ENCODE peak calls at places on chromosome 5, in four cellular contexts. S is HCT116, A is H1, R is K562. C is an unnamed sample.

GRCh38 chr5:132489871-132490483 is 596 bp downstream of the IRF1 start:
- DNase-seq in R (peak; percentile 86), A (no peak), S (no peak), C (no peak)

GRCh38 chr5:81606150-81606549 is 144.7 kb downstream of the SSBP2 start:
- DNase-seq in S (no peak), A (no peak), R (no peak), C (no peak)

GRCh38 chr5:116320486-116320885 is 235.7 kb downstream of the COMMD10 start:
- DNase-seq in A (no peak), R (no peak), S (no peak), C (no peak)

GRCh38 chr5:96338624-96339023 is 94.4 kb downstream of the PCSK1 start:
- DNase-seq in S (no peak), R (no peak), A (no peak), C (peak; percentile 54)

GRCh38 chr5:151047814-151048425 is 27.5 kb downstream of the GPX3 start:
- DNase-seq in A (peak; percentile 55), S (no peak), R (peak; percentile 52), C (peak; percentile 30)

GRCh38 chr5:111349429-111349828 is 125.2 kb downstream of the CAMK4 start:
- DNase-seq in R (no peak), A (no peak), S (no peak), C (no peak)

GRCh38 chr5:80935811-80936385 is 24.3 kb upstream of the RASGRF2 start:
- DNase-seq in A (no peak), R (no peak), S (no peak), C (peak; percentile 16)

GRCh38 chr5:109199294-109199693 is 210.5 kb downstream of the PJA2 start:
- DNase-seq in R (no peak), A (no peak), S (no peak), C (no peak)

GRCh38 chr5:59473611-59474010 is 419.9 kb downstream of the PDE4D start:
- DNase-seq in S (no peak), A (no peak), R (no peak), C (no peak)

GRCh38 chr5:75089137-75089536 is 36.8 kb upstream of the GCNT4 start:
- DNase-seq in R (no peak), A (no peak), S (no peak), C (no peak)

GRCh38 chr5:111779260-111780254 is 22.6 kb upstream of the NREP start:
- DNase-seq in A (no peak), S (no peak), R (no peak), C (no peak)

GRCh38 chr5:114434396-114435219 is 72.7 kb downstream of the KCNN2 start:
- DNase-seq in S (no peak), A (no peak), R (no peak), C (no peak)

GRCh38 chr5:102845041-102845440 is 89.9 kb downstream of the PAM start:
- DNase-seq in A (no peak), R (no peak), S (no peak), C (no peak)

GRCh38 chr5:64834037-64834436 is 65.3 kb downstream of the CWC27 start:
- DNase-seq in R (no peak), A (no peak), S (no peak), C (no peak)

GRCh38 chr5:135140805-135141204 is 106.8 kb upstream of the PITX1 start:
- DNase-seq in S (peak; percentile 69), R (no peak), A (no peak), C (no peak)

GRCh38 chr5:150978590-150978989 is 41.8 kb upstream of the GPX3 start:
- DNase-seq in R (no peak), S (no peak), A (no peak), C (no peak)

GRCh38 chr5:146344155-146345118 is 5.8 kb downstream of the POU4F3 start:
- DNase-seq in A (peak; percentile 91), S (no peak), R (peak; percentile 23), C (no peak)

GRCh38 chr5:31008231-31008630 is 185.3 kb upstream of the CDH6 start:
- DNase-seq in A (no peak), S (no peak), R (no peak), C (no peak)

GRCh38 chr5:21236896-21237830 is 1249.2 kb upstream of the CDH18 start:
- DNase-seq in S (no peak), A (no peak), R (no peak), C (no peak)

GRCh38 chr5:54590824-54591223 is 73.3 kb downstream of the SNX18 start:
- DNase-seq in A (no peak), R (no peak), S (no peak), C (no peak)

GRCh38 chr5:151819830-151820229 is 48.1 kb downstream of the G3BP1 start:
- DNase-seq in S (no peak), R (no peak), A (no peak), C (peak; percentile 92)

GRCh38 chr5:147472669-147473131 is 37.2 kb downstream of the DPYSL3 start:
- DNase-seq in A (no peak), S (no peak), R (no peak), C (no peak)

GRCh38 chr5:61949054-61949679 is 356.8 kb upstream of the KIF2A start:
- DNase-seq in S (no peak), R (no peak), A (no peak), C (no peak)
- TF ChIP-seq FOSL1 in S (no peak), R (no peak), A (no peak), C (no peak)

GRCh38 chr5:154203798-154204578 is 13.5 kb downstream of the GALNT10 start:
- DNase-seq in R (no peak), A (no peak), S (no peak), C (no peak)

GRCh38 chr5:154199671-154200220 is 9.2 kb downstream of the GALNT10 start:
- DNase-seq in A (no peak), S (no peak), R (no peak), C (no peak)

GRCh38 chr5:154205441-154206117 is 15.0 kb downstream of the GALNT10 start:
- DNase-seq in R (no peak), S (no peak), A (no peak), C (no peak)

GRCh38 chr5:154201108-154201769 is 10.7 kb downstream of the GALNT10 start:
- DNase-seq in S (no peak), A (no peak), R (no peak), C (no peak)

DNA sequence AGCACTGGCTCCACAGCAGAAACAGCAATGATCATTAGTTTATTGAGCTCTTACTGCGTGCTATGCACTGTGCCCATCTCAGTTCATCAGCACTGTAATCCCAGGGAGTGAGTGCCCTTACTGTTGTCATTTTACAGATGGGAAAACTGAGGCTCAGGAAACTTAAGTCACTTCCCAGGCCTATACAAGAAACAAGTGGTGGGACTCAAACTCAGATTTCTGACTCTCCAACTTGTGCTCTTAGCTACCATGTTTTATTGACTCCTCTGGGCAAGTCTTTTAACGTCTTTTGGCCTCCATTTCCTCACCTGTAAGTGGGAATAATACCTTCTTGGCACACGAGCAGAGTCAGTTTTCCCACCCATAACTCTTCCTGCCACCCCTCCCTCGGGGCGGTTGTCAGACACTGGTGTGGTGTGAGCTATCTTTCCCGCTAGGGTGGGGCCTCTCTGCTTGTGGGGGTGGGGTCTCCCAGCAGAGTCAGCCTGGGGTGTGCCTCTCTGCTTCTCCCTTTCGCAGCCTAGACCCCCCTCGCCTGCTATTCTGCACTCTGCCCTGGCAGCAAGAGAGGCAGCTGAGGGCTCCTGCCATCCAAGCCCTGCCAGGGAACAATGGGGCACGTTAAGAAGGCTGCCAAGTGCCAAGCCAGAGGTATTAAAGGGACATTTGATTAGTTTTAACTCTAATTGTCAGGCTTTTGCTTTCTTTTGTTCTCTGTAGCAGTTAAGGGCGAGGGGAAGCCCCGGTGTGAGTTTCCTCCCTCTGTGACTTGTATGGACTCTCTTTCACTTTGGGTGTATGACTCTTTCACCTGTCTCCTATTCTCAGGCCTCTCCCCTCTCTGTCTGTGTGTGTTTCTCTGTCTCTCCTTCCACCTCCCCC is 12.1 kb downstream of the GALNT10 start:
- DNase-seq in A (no peak), S (no peak), R (peak; percentile 64), C (no peak)
- TF ChIP-seq FOSL1 in A (no peak), S (no peak), R (no peak), C (no peak)

GRCh38 chr5:52856564-52856963 is 68.8 kb downstream of the ITGA1 start:
- DNase-seq in A (no peak), R (no peak), S (no peak), C (no peak)
- TF ChIP-seq FOSL1 in A (no peak), R (no peak), S (no peak), C (no peak)

GRCh38 chr5:35647712-35648111 is 30.0 kb downstream of the SPEF2 start:
- DNase-seq in A (no peak), R (no peak), S (no peak), C (no peak)

GRCh38 chr5:35647128-35647527 is 29.5 kb downstream of the SPEF2 start:
- DNase-seq in A (no peak), R (no peak), S (no peak), C (no peak)

GRCh38 chr5:35640623-35641022 is 23.0 kb downstream of the SPEF2 start:
- DNase-seq in R (no peak), S (no peak), A (no peak), C (no peak)

GRCh38 chr5:35644543-35644942 is 26.9 kb downstream of the SPEF2 start:
- DNase-seq in R (no peak), S (no peak), A (no peak), C (no peak)
- TF ChIP-seq FOSL1 in R (no peak), S (no peak), A (no peak), C (no peak)

DNA sequence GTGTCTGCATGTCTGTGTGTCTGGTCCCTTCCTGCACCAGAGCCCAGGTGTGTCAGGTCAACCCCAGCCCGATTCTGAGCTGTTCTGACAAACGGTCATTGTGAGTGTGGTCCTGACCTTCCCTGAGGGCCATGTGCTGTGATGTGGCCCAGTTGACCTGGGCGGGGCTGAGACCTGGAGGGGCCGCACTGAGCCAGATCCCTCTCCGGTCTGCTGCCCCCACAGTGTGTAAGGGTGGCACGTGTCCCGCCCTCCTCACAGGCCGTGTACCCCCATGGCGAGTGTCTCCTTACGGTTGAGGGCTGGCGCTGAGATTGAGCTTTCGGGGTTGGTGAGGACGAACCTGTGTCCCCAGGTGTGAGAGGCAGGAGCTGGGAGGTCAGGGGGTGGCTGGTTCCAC is 136.5 kb downstream of the MRPL36 start:
- DNase-seq in A (no peak), S (no peak), R (no peak), C (no peak)
- TF ChIP-seq FOSL1 in A (no peak), S (no peak), R (no peak), C (no peak)

DNA sequence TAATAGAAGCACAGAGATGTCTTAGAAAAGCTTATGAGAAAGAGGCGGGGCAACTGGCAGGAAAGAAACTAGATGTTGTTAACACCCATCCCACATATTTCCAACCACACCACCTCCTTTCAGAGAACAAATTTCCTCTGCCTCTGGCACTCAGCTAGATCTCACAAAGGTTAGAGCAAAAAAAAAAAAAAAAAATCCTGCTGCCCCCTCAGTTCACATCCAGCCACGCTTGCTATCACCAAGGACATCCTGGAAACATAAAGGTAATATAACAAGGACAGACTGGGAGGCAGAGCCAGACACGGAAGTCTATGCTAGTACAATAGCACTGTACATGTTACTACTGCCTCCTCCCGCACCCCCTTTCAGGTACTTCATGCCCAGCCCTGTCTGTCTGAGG is 238.0 kb upstream of the PTGER4 start:
- DNase-seq in A (no peak), S (no peak), R (no peak), C (peak; percentile 37)
- TF ChIP-seq FOSL1 in A (no peak), S (no peak), R (no peak), C (no peak)

GRCh38 chr5:436641-436975 is 6.4 kb upstream of the EXOC3 start:
- DNase-seq in S (no peak), A (no peak), R (no peak), C (no peak)

GRCh38 chr5:438481-438981 is 4.4 kb upstream of the EXOC3 start:
- DNase-seq in R (no peak), A (no peak), S (no peak), C (no peak)

GRCh38 chr5:435961-436640 is 6.9 kb upstream of the EXOC3 start:
- DNase-seq in A (no peak), R (peak; percentile 43), S (no peak), C (peak; percentile 25)

GRCh38 chr5:439181-439580 is 3.8 kb upstream of the EXOC3 start:
- DNase-seq in S (no peak), A (no peak), R (no peak), C (no peak)

GRCh38 chr5:437281-437771 is 5.7 kb upstream of the EXOC3 start:
- DNase-seq in S (no peak), A (no peak), R (no peak), C (no peak)
- TF ChIP-seq FOSL1 in S (no peak), A (no peak), R (no peak), C (no peak)